ENCODE peak calls at places on chromosome 6, in ten cellular contexts. One of them, this sample, is unnamed.

GRCh38 chr6:37862992-37863391 is 43.5 kb downstream of the ZFAND3 start:
- DNase-seq in GM12892: no peak
- DNase-seq in uterus: no peak
- DNase-seq in endothelial cell of umbilical vein: no peak
- DNase-seq in stomach: no peak
- DNase-seq in ovary: no peak
- DNase-seq in A549: peak
- DNase-seq in lower leg skin: no peak
- DNase-seq in spleen: no peak
- DNase-seq in tibial nerve: no peak
- DNase-seq in this sample: no peak

GRCh38 chr6:153564803-153565202 is 433.7 kb upstream of the RGS17 start:
- DNase-seq in tibial nerve: no peak
- DNase-seq in endothelial cell of umbilical vein: no peak
- DNase-seq in lower leg skin: no peak
- DNase-seq in A549: no peak
- DNase-seq in stomach: no peak
- DNase-seq in GM12892: no peak
- DNase-seq in spleen: no peak
- DNase-seq in uterus: no peak
- DNase-seq in ovary: no peak
- DNase-seq in this sample: no peak

GRCh38 chr6:138007014-138007472 is 100.2 kb downstream of the PERP start:
- DNase-seq in uterus: no peak
- DNase-seq in ovary: no peak
- DNase-seq in A549: peak
- DNase-seq in tibial nerve: no peak
- DNase-seq in spleen: no peak
- DNase-seq in lower leg skin: peak
- DNase-seq in GM12892: no peak
- DNase-seq in endothelial cell of umbilical vein: peak
- DNase-seq in stomach: peak
- DNase-seq in this sample: peak

GRCh38 chr6:83199865-83200230 is 6.7 kb downstream of the RWDD2A start:
- DNase-seq in stomach: no peak
- DNase-seq in lower leg skin: no peak
- DNase-seq in uterus: no peak
- DNase-seq in endothelial cell of umbilical vein: peak
- DNase-seq in spleen: no peak
- DNase-seq in A549: no peak
- DNase-seq in ovary: no peak
- DNase-seq in GM12892: no peak
- DNase-seq in tibial nerve: no peak
- DNase-seq in this sample: no peak

GRCh38 chr6:63395388-63395787 is 75.6 kb upstream of the LGSN start:
- DNase-seq in uterus: no peak
- DNase-seq in ovary: no peak
- DNase-seq in A549: no peak
- DNase-seq in tibial nerve: no peak
- DNase-seq in GM12892: no peak
- DNase-seq in lower leg skin: no peak
- DNase-seq in stomach: no peak
- DNase-seq in spleen: no peak
- DNase-seq in endothelial cell of umbilical vein: no peak
- DNase-seq in this sample: no peak

GRCh38 chr6:85400331-85400730 is 49.6 kb upstream of the NT5E start:
- DNase-seq in stomach: no peak
- DNase-seq in lower leg skin: no peak
- DNase-seq in spleen: no peak
- DNase-seq in tibial nerve: no peak
- DNase-seq in GM12892: no peak
- DNase-seq in endothelial cell of umbilical vein: peak
- DNase-seq in A549: no peak
- DNase-seq in ovary: no peak
- DNase-seq in uterus: no peak
- DNase-seq in this sample: no peak

GRCh38 chr6:170393807-170394399 is 87.3 kb downstream of the FAM120B start:
- DNase-seq in spleen: no peak
- DNase-seq in lower leg skin: no peak
- DNase-seq in tibial nerve: no peak
- DNase-seq in ovary: no peak
- DNase-seq in GM12892: no peak
- DNase-seq in stomach: no peak
- DNase-seq in endothelial cell of umbilical vein: no peak
- DNase-seq in uterus: no peak
- DNase-seq in A549: no peak
- DNase-seq in this sample: no peak

GRCh38 chr6:34465551-34466241 is at the start of gene PACSIN1:
- DNase-seq in lower leg skin: no peak
- DNase-seq in endothelial cell of umbilical vein: no peak
- DNase-seq in stomach: peak
- DNase-seq in GM12892: peak
- DNase-seq in ovary: no peak
- DNase-seq in A549: no peak
- DNase-seq in uterus: no peak
- DNase-seq in spleen: peak
- DNase-seq in tibial nerve: no peak
- DNase-seq in this sample: no peak

GRCh38 chr6:170137176-170137891 is 153.5 kb downstream of the DLL1 start:
- DNase-seq in lower leg skin: peak
- DNase-seq in spleen: no peak
- DNase-seq in ovary: peak
- DNase-seq in tibial nerve: no peak
- DNase-seq in A549: no peak
- DNase-seq in uterus: peak
- DNase-seq in GM12892: no peak
- DNase-seq in stomach: peak
- DNase-seq in endothelial cell of umbilical vein: no peak
- DNase-seq in this sample: no peak

GRCh38 chr6:159959976-159960384 is 8.9 kb upstream of the IGF2R start:
- DNase-seq in stomach: no peak
- DNase-seq in uterus: peak
- DNase-seq in endothelial cell of umbilical vein: no peak
- DNase-seq in spleen: no peak
- DNase-seq in lower leg skin: no peak
- DNase-seq in GM12892: no peak
- DNase-seq in tibial nerve: no peak
- DNase-seq in ovary: peak
- DNase-seq in A549: no peak
- DNase-seq in this sample: no peak

GRCh38 chr6:106547961-106548453 is 81.3 kb downstream of the RTN4IP1 start:
- DNase-seq in GM12892: no peak
- DNase-seq in stomach: no peak
- DNase-seq in lower leg skin: no peak
- DNase-seq in tibial nerve: no peak
- DNase-seq in endothelial cell of umbilical vein: peak
- DNase-seq in spleen: no peak
- DNase-seq in uterus: peak
- DNase-seq in ovary: peak
- DNase-seq in A549: no peak
- DNase-seq in this sample: peak

GRCh38 chr6:142886431-142887170 is 58.4 kb downstream of the HIVEP2 start:
- DNase-seq in tibial nerve: no peak
- DNase-seq in A549: peak
- DNase-seq in endothelial cell of umbilical vein: peak
- DNase-seq in lower leg skin: no peak
- DNase-seq in spleen: no peak
- DNase-seq in ovary: no peak
- DNase-seq in stomach: no peak
- DNase-seq in uterus: no peak
- DNase-seq in GM12892: no peak
- DNase-seq in this sample: peak

GRCh38 chr6:92052513-92052912 is 1366.8 kb downstream of the EPHA7 start:
- DNase-seq in ovary: no peak
- DNase-seq in stomach: no peak
- DNase-seq in tibial nerve: no peak
- DNase-seq in spleen: no peak
- DNase-seq in A549: no peak
- DNase-seq in GM12892: no peak
- DNase-seq in lower leg skin: no peak
- DNase-seq in uterus: no peak
- DNase-seq in endothelial cell of umbilical vein: no peak
- DNase-seq in this sample: no peak

GRCh38 chr6:134525190-134525868 is 207.4 kb upstream of the SGK1 start:
- DNase-seq in endothelial cell of umbilical vein: peak
- DNase-seq in A549: no peak
- DNase-seq in spleen: no peak
- DNase-seq in stomach: no peak
- DNase-seq in lower leg skin: no peak
- DNase-seq in uterus: no peak
- DNase-seq in tibial nerve: no peak
- DNase-seq in ovary: no peak
- DNase-seq in GM12892: no peak
- DNase-seq in this sample: no peak

GRCh38 chr6:134521116-134521501 is 203.2 kb upstream of the SGK1 start:
- DNase-seq in uterus: no peak
- DNase-seq in stomach: peak
- DNase-seq in ovary: no peak
- DNase-seq in endothelial cell of umbilical vein: no peak
- DNase-seq in tibial nerve: no peak
- DNase-seq in lower leg skin: no peak
- DNase-seq in GM12892: no peak
- DNase-seq in spleen: no peak
- DNase-seq in A549: no peak
- DNase-seq in this sample: no peak

GRCh38 chr6:134523051-134523450 is 205.1 kb upstream of the SGK1 start:
- DNase-seq in GM12892: no peak
- DNase-seq in endothelial cell of umbilical vein: no peak
- DNase-seq in ovary: no peak
- DNase-seq in lower leg skin: no peak
- DNase-seq in spleen: no peak
- DNase-seq in uterus: no peak
- DNase-seq in stomach: no peak
- DNase-seq in tibial nerve: no peak
- DNase-seq in A549: no peak
- DNase-seq in this sample: no peak

GRCh38 chr6:134527108-134527787 is 209.3 kb upstream of the SGK1 start:
- DNase-seq in uterus: no peak
- DNase-seq in stomach: no peak
- DNase-seq in endothelial cell of umbilical vein: no peak
- DNase-seq in lower leg skin: no peak
- DNase-seq in ovary: no peak
- DNase-seq in A549: no peak
- DNase-seq in GM12892: no peak
- DNase-seq in tibial nerve: no peak
- DNase-seq in spleen: no peak
- DNase-seq in this sample: no peak

DNA sequence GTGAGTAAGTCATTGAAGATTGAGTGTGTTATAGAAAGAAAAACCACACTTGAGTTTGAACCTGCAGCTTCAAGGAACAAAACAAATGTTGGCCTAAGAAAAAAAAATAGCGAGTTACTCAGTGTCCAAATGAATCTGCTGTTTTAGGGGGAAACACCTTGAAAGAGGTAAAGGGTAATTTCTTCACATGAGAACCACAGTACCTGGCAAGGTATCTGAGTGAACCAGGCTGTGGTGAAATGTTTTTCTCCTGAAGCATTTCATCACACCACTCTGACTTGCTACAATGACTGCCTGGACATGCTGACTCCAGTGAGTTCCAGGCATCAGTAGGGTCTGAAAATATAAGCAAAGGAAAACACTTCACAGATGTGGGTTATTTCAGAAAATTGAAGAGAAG is 206.0 kb upstream of the SGK1 start:
- DNase-seq in spleen: no peak
- DNase-seq in ovary: no peak
- DNase-seq in A549: no peak
- DNase-seq in uterus: no peak
- DNase-seq in stomach: no peak
- DNase-seq in tibial nerve: no peak
- DNase-seq in lower leg skin: no peak
- DNase-seq in GM12892: no peak
- DNase-seq in endothelial cell of umbilical vein: no peak
- DNase-seq in this sample: no peak
- TF ChIP-seq POLR2A in spleen: no peak
- TF ChIP-seq POLR2A in ovary: no peak
- TF ChIP-seq POLR2A in A549: no peak
- TF ChIP-seq POLR2A in uterus: no peak
- TF ChIP-seq POLR2A in stomach: no peak
- TF ChIP-seq POLR2A in tibial nerve: no peak
- TF ChIP-seq POLR2A in lower leg skin: no peak
- TF ChIP-seq POLR2A in GM12892: no peak
- TF ChIP-seq POLR2A in endothelial cell of umbilical vein: no peak
- TF ChIP-seq POLR2A in this sample: no peak

GRCh38 chr6:12010635-12011275 is 1.4 kb upstream of the HIVEP1 start:
- DNase-seq in uterus: peak
- DNase-seq in spleen: peak
- DNase-seq in tibial nerve: peak
- DNase-seq in lower leg skin: peak
- DNase-seq in A549: peak
- DNase-seq in ovary: peak
- DNase-seq in endothelial cell of umbilical vein: no peak
- DNase-seq in stomach: peak
- DNase-seq in GM12892: no peak
- DNase-seq in this sample: peak
- TF ChIP-seq POLR2A in uterus: no peak
- TF ChIP-seq POLR2A in spleen: peak
- TF ChIP-seq POLR2A in tibial nerve: no peak
- TF ChIP-seq POLR2A in lower leg skin: no peak
- TF ChIP-seq POLR2A in A549: no peak
- TF ChIP-seq POLR2A in ovary: peak
- TF ChIP-seq POLR2A in endothelial cell of umbilical vein: no peak
- TF ChIP-seq POLR2A in stomach: no peak
- TF ChIP-seq POLR2A in GM12892: peak
- TF ChIP-seq POLR2A in this sample: no peak

DNA sequence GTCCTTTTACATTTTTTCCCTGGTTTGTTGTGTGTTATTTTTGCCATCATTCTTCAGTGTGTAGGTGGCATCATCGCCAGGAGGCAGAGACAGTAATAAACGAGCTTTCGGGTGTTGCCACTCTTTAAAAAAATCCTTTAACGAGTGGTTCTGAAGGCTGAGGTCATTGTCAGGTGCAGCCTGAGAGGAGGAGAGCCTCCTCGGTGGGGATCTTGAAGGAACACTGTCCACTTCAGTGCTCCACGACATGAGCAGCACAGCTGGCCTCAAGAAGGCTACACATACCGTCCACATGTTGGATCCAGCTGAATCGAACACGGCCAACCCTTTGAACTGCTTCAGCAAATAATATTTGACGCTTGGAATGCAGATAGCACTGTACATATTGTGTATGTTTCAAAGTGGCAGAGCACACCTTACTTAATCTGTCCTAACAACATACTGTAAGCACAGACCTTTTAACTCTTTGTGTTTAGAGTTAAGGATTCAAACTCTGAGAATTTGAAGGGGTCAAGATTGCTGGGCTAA is 48.0 kb upstream of the FOXQ1 start:
- DNase-seq in A549: no peak
- DNase-seq in ovary: no peak
- DNase-seq in GM12892: no peak
- DNase-seq in tibial nerve: no peak
- DNase-seq in lower leg skin: peak
- DNase-seq in uterus: no peak
- DNase-seq in stomach: no peak
- DNase-seq in spleen: no peak
- DNase-seq in endothelial cell of umbilical vein: no peak
- DNase-seq in this sample: no peak
- TF ChIP-seq POLR2A in A549: no peak
- TF ChIP-seq POLR2A in ovary: no peak
- TF ChIP-seq POLR2A in GM12892: no peak
- TF ChIP-seq POLR2A in tibial nerve: no peak
- TF ChIP-seq POLR2A in lower leg skin: no peak
- TF ChIP-seq POLR2A in uterus: no peak
- TF ChIP-seq POLR2A in stomach: no peak
- TF ChIP-seq POLR2A in spleen: no peak
- TF ChIP-seq POLR2A in endothelial cell of umbilical vein: no peak
- TF ChIP-seq POLR2A in this sample: no peak

GRCh38 chr6:26122793-26123674 is 35.8 kb downstream of the HFE start:
- DNase-seq in spleen: peak
- DNase-seq in ovary: peak
- DNase-seq in GM12892: peak
- DNase-seq in stomach: peak
- DNase-seq in tibial nerve: peak
- DNase-seq in uterus: peak
- DNase-seq in lower leg skin: peak
- DNase-seq in endothelial cell of umbilical vein: peak
- DNase-seq in A549: peak
- DNase-seq in this sample: peak
- TF ChIP-seq POLR2A in spleen: peak
- TF ChIP-seq POLR2A in ovary: peak
- TF ChIP-seq POLR2A in GM12892: peak
- TF ChIP-seq POLR2A in stomach: peak
- TF ChIP-seq POLR2A in tibial nerve: peak
- TF ChIP-seq POLR2A in uterus: peak
- TF ChIP-seq POLR2A in lower leg skin: no peak
- TF ChIP-seq POLR2A in endothelial cell of umbilical vein: peak
- TF ChIP-seq POLR2A in A549: peak
- TF ChIP-seq POLR2A in this sample: peak